ENCODE peak calls at places on chromosomes 13 and 19, in five cellular contexts. B is activated CD4-positive, CD25-positive, alpha-beta regulatory T cell; R is stimulated activated CD4-positive, alpha-beta T cell treated with anti-CD3 and anti-CD28 coated beads, Interleukin-2, amount 100 ng/mL, for 48 hours; I is islet precursor cell; E is cardiac fibroblast. X is an unnamed sample.

GRCh38 chr19:46368116-46368515 is 21.2 kb downstream of the PPP5C start:
- DNase-seq in R (no peak), E (no peak), B (no peak), I (peak), X (no peak)

GRCh38 chr13:62799038-62799535 is 1383.4 kb upstream of the PCDH20 start:
- DNase-seq in R (no peak), B (no peak), I (no peak), E (no peak), X (no peak)

GRCh38 chr13:99617474-99618255 is 116.4 kb downstream of the TM9SF2 start:
- DNase-seq in B (no peak), R (peak), E (peak), I (peak), X (peak)

GRCh38 chr19:9945319-9945966 is 9.1 kb upstream of the OLFM2 start:
- DNase-seq in I (peak), R (no peak), E (peak), B (no peak), X (peak)

GRCh38 chr19:55553217-55554182 is 8.2 kb upstream of the SBK3 start:
- DNase-seq in R (no peak), I (no peak), B (no peak), E (no peak), X (no peak)

GRCh38 chr13:29571876-29572570 is 23.5 kb downstream of the SLC7A1 start:
- DNase-seq in R (no peak), E (no peak), B (no peak), I (peak), X (no peak)

GRCh38 chr19:4278926-4279529 is at the start of gene SHD:
- DNase-seq in E (no peak), I (peak), R (no peak), B (no peak), X (no peak)

GRCh38 chr13:109454167-109454917 is 332.0 kb downstream of the IRS2 start:
- DNase-seq in B (no peak), I (no peak), E (peak), R (no peak), X (peak)

GRCh38 chr13:60448907-60449510 is 52.0 kb downstream of the TDRD3 start:
- DNase-seq in B (no peak), E (peak), R (peak), I (no peak), X (peak)

GRCh38 chr19:53960886-53961285 is 1.9 kb upstream of the CACNG8 start:
- DNase-seq in R (no peak), I (no peak), B (no peak), E (no peak), X (no peak)

GRCh38 chr13:110431425-110431824 is 124.3 kb downstream of the COL4A2 start:
- DNase-seq in E (no peak), I (no peak), B (no peak), R (no peak), X (no peak)

GRCh38 chr19:10238172-10238783 is 7.1 kb upstream of the S1PR2 start:
- DNase-seq in E (peak), I (no peak), R (no peak), B (no peak), X (peak)

GRCh38 chr19:16125738-16126495 is 14.2 kb downstream of the RAB8A start:
- DNase-seq in B (no peak), I (no peak), E (no peak), R (no peak), X (no peak)

GRCh38 chr19:2240881-2241760 is 4.5 kb downstream of the SF3A2 start:
- DNase-seq in I (no peak), R (no peak), E (no peak), B (no peak), X (no peak)

GRCh38 chr19:52110780-52111179 is 15.2 kb upstream of the ZNF841 start:
- DNase-seq in R (no peak), E (no peak), B (no peak), I (no peak), X (no peak)

GRCh38 chr13:28449826-28450773 is 44.8 kb downstream of the FLT1 start:
- DNase-seq in R (no peak), E (no peak), I (no peak), B (no peak), X (no peak)

GRCh38 chr13:43698743-43699142 is 88.0 kb downstream of the ENOX1 start:
- DNase-seq in R (no peak), I (no peak), B (no peak), E (peak), X (peak)

GRCh38 chr19:310141-310651 is 19.0 kb upstream of the PLPP2 start:
- DNase-seq in E (no peak), R (no peak), I (peak), B (no peak), X (no peak)

GRCh38 chr13:43676320-43676719 is 110.5 kb downstream of the ENOX1 start:
- DNase-seq in B (no peak), I (no peak), E (peak), R (no peak), X (no peak)

GRCh38 chr13:59488436-59488835 is 675.3 kb downstream of the DIAPH3 start:
- DNase-seq in R (no peak), B (no peak), I (no peak), E (peak), X (no peak)

GRCh38 chr19:34508540-34508939 is 27.0 kb downstream of the WTIP start:
- DNase-seq in I (no peak), E (no peak), B (no peak), R (no peak), X (peak)

GRCh38 chr13:75101997-75102720 is 379.8 kb downstream of the TBC1D4 start:
- DNase-seq in R (no peak), E (peak), I (peak), B (no peak), X (no peak)

GRCh38 chr13:37090912-37091311 is 14.6 kb downstream of the CSNK1A1L start:
- DNase-seq in R (no peak), B (no peak), I (no peak), E (no peak), X (no peak)

GRCh38 chr19:40217921-40218890 is at the start of gene TTC9B:
- DNase-seq in B (no peak), E (no peak), I (peak), R (peak), X (peak)

GRCh38 chr19:41753159-41753558 is 2.2 kb upstream of the CEACAM6 start:
- DNase-seq in R (peak), I (peak), B (peak), E (peak), X (peak)

GRCh38 chr13:99442273-99442895 is 58.9 kb upstream of the TM9SF2 start:
- DNase-seq in R (peak), E (peak), B (peak), I (no peak), X (peak)

GRCh38 chr13:22287343-22287922 is 616.6 kb downstream of the FGF9 start:
- DNase-seq in B (no peak), I (no peak), E (no peak), R (no peak), X (no peak)

GRCh38 chr19:13959962-13960862 is 7.9 kb downstream of the DCAF15 start:
- DNase-seq in E (no peak), R (no peak), I (no peak), B (no peak), X (no peak)